ENCODE peak calls at places on chromosomes 4 and X, in five cellular contexts. H is mesothelial cell of epicardium, J is MG63, A is HT-29, S is EH. X is an unnamed sample.

GRCh38 chrX:24231169-24231568 is 81.6 kb downstream of the ZFX start:
- DNase-seq in H (no peak), J (peak), A (no peak), S (peak), X (no peak)

GRCh38 chrX:13047752-13048151 is 3.3 kb upstream of the FAM9C start:
- DNase-seq in H (no peak), J (no peak), A (no peak), S (no peak), X (no peak)

GRCh38 chr4:787561-787981 is 38.4 kb downstream of the CPLX1 start:
- DNase-seq in H (no peak), J (no peak), A (no peak), S (no peak), X (no peak)

GRCh38 chr4:113077611-113078010 is 28.2 kb downstream of the ANK2 start:
- DNase-seq in H (no peak), J (no peak), A (no peak), S (no peak), X (no peak)

GRCh38 chr4:2630556-2631273 is 94.3 kb downstream of the FAM193A start:
- DNase-seq in H (no peak), J (no peak), A (no peak), S (no peak), X (no peak)

GRCh38 chrX:10008483-10009056 is 41.4 kb downstream of the CLDN34 start:
- DNase-seq in H (no peak), J (peak), A (no peak), S (peak), X (no peak)

GRCh38 chr4:142435599-142436235 is 410.4 kb downstream of the INPP4B start:
- DNase-seq in H (no peak), J (no peak), A (no peak), S (no peak), X (no peak)

GRCh38 chr4:13528823-13529129 is 15.5 kb downstream of the NKX3-2 start:
- DNase-seq in H (no peak), J (no peak), A (no peak), S (no peak), X (no peak)

GRCh38 chrX:29257516-29257915 is 670.3 kb downstream of the IL1RAPL1 start:
- DNase-seq in H (no peak), J (peak), A (no peak), S (peak), X (no peak)

GRCh38 chrX:39477438-39478120 is 620.2 kb downstream of the BCOR start:
- DNase-seq in H (no peak), J (no peak), A (peak), S (no peak), X (no peak)

GRCh38 chr4:159159611-159160010 is 56.7 kb downstream of the RAPGEF2 start:
- DNase-seq in H (no peak), J (no peak), A (no peak), S (no peak), X (no peak)

GRCh38 chrX:10014462-10015373 is 47.6 kb downstream of the CLDN34 start:
- DNase-seq in H (peak), J (peak), A (peak), S (peak), X (peak)

GRCh38 chr4:172982151-172982590 is 186.4 kb upstream of the GALNT7 start:
- DNase-seq in H (no peak), J (peak), A (peak), S (peak), X (no peak)

GRCh38 chr4:80535551-80535950 is 200.0 kb downstream of the CFAP299 start:
- DNase-seq in H (no peak), J (no peak), A (no peak), S (peak), X (no peak)

GRCh38 chr4:77593993-77594392 is 11.6 kb upstream of the CXCL13 start:
- DNase-seq in H (no peak), J (no peak), A (no peak), S (no peak), X (peak)

GRCh38 chrX:150984164-150984824 is 1.2 kb downstream of the HMGB3 start:
- DNase-seq in H (no peak), J (peak), A (no peak), S (no peak), X (no peak)

GRCh38 chr4:6761540-6762243 is 20.8 kb upstream of the KIAA0232 start:
- DNase-seq in H (no peak), J (peak), A (no peak), S (peak), X (no peak)

GRCh38 chr4:80053140-80053910 is 19.7 kb downstream of the ANTXR2 start:
- DNase-seq in H (no peak), J (no peak), A (no peak), S (no peak), X (no peak)

GRCh38 chrX:115560978-115561604 is at the start of gene PLS3:
- DNase-seq in H (peak), J (peak), A (peak), S (peak), X (peak)

GRCh38 chr4:89158884-89159503 is 47.7 kb downstream of the TIGD2 start:
- DNase-seq in H (no peak), J (no peak), A (peak), S (peak), X (peak)